ENCODE peak calls at places on chromosomes 4 and X, in five cellular contexts. V, T, X, U and H are unnamed samples.

GRCh38 chrX:26909728-26910127 is 553.4 kb downstream of the PPP4R3C start:
- DNase-seq in V (no peak), T (no peak), X (no peak), U (no peak), H (no peak)

GRCh38 chrX:150870487-150871340 is 27.8 kb downstream of the CD99L2 start:
- DNase-seq in V (no peak), T (no peak), X (no peak), U (no peak), H (no peak)

GRCh38 chr4:39732728-39733127 is 34.8 kb downstream of the UBE2K start:
- DNase-seq in V (peak), T (peak), X (peak), U (no peak), H (peak)

GRCh38 chr4:39495446-39496208 is 31.6 kb downstream of the UGDH start:
- DNase-seq in V (no peak), T (no peak), X (no peak), U (no peak), H (no peak)

GRCh38 chr4:176198316-176198903 is 3.0 kb upstream of the SPATA4 start:
- DNase-seq in V (no peak), T (no peak), X (no peak), U (no peak), H (no peak)

GRCh38 chr4:44025376-44026020 is 423.1 kb downstream of the KCTD8 start:
- DNase-seq in V (no peak), T (no peak), X (no peak), U (no peak), H (no peak)

GRCh38 chr4:101708640-101709039 is 81.9 kb upstream of the BANK1 start:
- DNase-seq in V (no peak), T (no peak), X (peak), U (no peak), H (no peak)

GRCh38 chrX:106341823-106342222 is 173.7 kb downstream of the PWWP3B start:
- DNase-seq in V (no peak), T (no peak), X (no peak), U (no peak), H (no peak)

GRCh38 chrX:9654928-9655327 is 110.7 kb downstream of the GPR143 start:
- DNase-seq in V (no peak), T (no peak), X (no peak), U (no peak), H (no peak)

GRCh38 chrX:20388594-20388993 is 121.9 kb upstream of the RPS6KA3 start:
- DNase-seq in V (no peak), T (no peak), X (no peak), U (no peak), H (no peak)

GRCh38 chr4:149706942-149707341 is 108.7 kb downstream of the IQCM start:
- DNase-seq in V (peak), T (peak), X (no peak), U (no peak), H (no peak)

GRCh38 chr4:86117781-86118302 is 242.0 kb downstream of the MAPK10 start:
- DNase-seq in V (no peak), T (peak), X (peak), U (no peak), H (no peak)

GRCh38 chr4:190015538-190016368 is 11.3 kb downstream of the FRG2 start:
- DNase-seq in V (no peak), T (no peak), X (no peak), U (no peak), H (no peak)

GRCh38 chr4:26298198-26298950 is 22.4 kb upstream of the RBPJ start:
- DNase-seq in V (no peak), T (no peak), X (peak), U (no peak), H (no peak)

GRCh38 chrX:106728337-106728736 is 1.8 kb downstream of the RNF128 start:
- DNase-seq in V (no peak), T (no peak), X (no peak), U (no peak), H (no peak)

GRCh38 chrX:568341-568740 is 62.2 kb upstream of the SHOX start:
- DNase-seq in V (no peak), T (no peak), X (no peak), U (no peak), H (no peak)

GRCh38 chrX:51395807-51396728 is 63.4 kb downstream of the NUDT10 start:
- DNase-seq in V (no peak), T (no peak), X (no peak), U (peak), H (no peak)

GRCh38 chrX:53695901-53696300 is 9.4 kb upstream of the HUWE1 start:
- DNase-seq in V (no peak), T (no peak), X (no peak), U (no peak), H (no peak)

GRCh38 chr4:98262431-98262830 is 1.2 kb downstream of the RAP1GDS1 start:
- DNase-seq in V (no peak), T (no peak), X (no peak), U (no peak), H (no peak)

GRCh38 chr4:108483077-108483476 is 137.3 kb upstream of the RPL34 start:
- DNase-seq in V (no peak), T (no peak), X (no peak), U (no peak), H (no peak)

GRCh38 chr4:24473309-24473721 is 111.0 kb downstream of the DHX15 start:
- DNase-seq in V (peak), T (no peak), X (no peak), U (peak), H (no peak)

GRCh38 chr4:173289351-173289725 is 44.8 kb downstream of the HMGB2 start:
- DNase-seq in V (no peak), T (no peak), X (no peak), U (no peak), H (no peak)

GRCh38 chrX:47577424-47577823 is 4.8 kb upstream of the TIMP1 start:
- DNase-seq in V (no peak), T (no peak), X (no peak), U (no peak), H (no peak)

GRCh38 chrX:1545776-1546408 is 8.9 kb upstream of the P2RY8 start:
- DNase-seq in V (no peak), T (no peak), X (no peak), U (no peak), H (no peak)

GRCh38 chrX:21947671-21948070 is 7.2 kb downstream of the SMS start:
- DNase-seq in V (no peak), T (no peak), X (no peak), U (no peak), H (no peak)

GRCh38 chr4:138445098-138445497 is 202.9 kb upstream of the SLC7A11 start:
- DNase-seq in V (no peak), T (no peak), X (peak), U (no peak), H (no peak)

GRCh38 chr4:37244583-37245390 is at the start of gene NWD2:
- DNase-seq in V (no peak), T (no peak), X (no peak), U (peak), H (no peak)